ENCODE peak calls at places on chromosomes 11 and 22, in six cellular contexts. One of them, this sample, is unnamed.

GRCh38 chr11:23540101-23540561 is 679.9 kb upstream of the CCDC179 start:
- DNase-seq in COR-L47: peak; percentile 46
- DNase-seq in stimulated activated CD8-positive, alpha-beta memory T cell treated with anti-CD3 and anti-CD28 coated beads, Interleukin-15, amount 100 ng/mL, for 1 hour: no peak
- DNase-seq in posterior vena cava: no peak
- DNase-seq in astrocyte: peak; percentile 63
- DNase-seq in amniotic stem cell: no peak
- DNase-seq in this sample: no peak

GRCh38 chr11:10109836-10110235 is 184.2 kb downstream of the SBF2 start:
- DNase-seq in COR-L47: no peak
- DNase-seq in stimulated activated CD8-positive, alpha-beta memory T cell treated with anti-CD3 and anti-CD28 coated beads, Interleukin-15, amount 100 ng/mL, for 1 hour: no peak
- DNase-seq in posterior vena cava: no peak
- DNase-seq in astrocyte: peak; percentile 59
- DNase-seq in amniotic stem cell: no peak
- DNase-seq in this sample: peak; percentile 77

GRCh38 chr11:120243221-120243620 is 3.3 kb downstream of the POU2F3 start:
- DNase-seq in COR-L47: no peak
- DNase-seq in stimulated activated CD8-positive, alpha-beta memory T cell treated with anti-CD3 and anti-CD28 coated beads, Interleukin-15, amount 100 ng/mL, for 1 hour: no peak
- DNase-seq in posterior vena cava: no peak
- DNase-seq in astrocyte: no peak
- DNase-seq in amniotic stem cell: no peak
- DNase-seq in this sample: no peak

GRCh38 chr11:75463106-75463774 is 30.2 kb upstream of the KLHL35 start:
- DNase-seq in COR-L47: no peak
- DNase-seq in stimulated activated CD8-positive, alpha-beta memory T cell treated with anti-CD3 and anti-CD28 coated beads, Interleukin-15, amount 100 ng/mL, for 1 hour: no peak
- DNase-seq in posterior vena cava: no peak
- DNase-seq in astrocyte: no peak
- DNase-seq in amniotic stem cell: no peak
- DNase-seq in this sample: no peak

GRCh38 chr11:74650498-74650897 is 58.1 kb downstream of the POLD3 start:
- DNase-seq in COR-L47: no peak
- DNase-seq in stimulated activated CD8-positive, alpha-beta memory T cell treated with anti-CD3 and anti-CD28 coated beads, Interleukin-15, amount 100 ng/mL, for 1 hour: no peak
- DNase-seq in posterior vena cava: no peak
- DNase-seq in astrocyte: peak; percentile 79
- DNase-seq in amniotic stem cell: no peak
- DNase-seq in this sample: peak; percentile 76

GRCh38 chr11:93689166-93689734 is 27.8 kb downstream of the CEP295 start:
- DNase-seq in COR-L47: no peak
- DNase-seq in stimulated activated CD8-positive, alpha-beta memory T cell treated with anti-CD3 and anti-CD28 coated beads, Interleukin-15, amount 100 ng/mL, for 1 hour: no peak
- DNase-seq in posterior vena cava: no peak
- DNase-seq in astrocyte: no peak
- DNase-seq in amniotic stem cell: no peak
- DNase-seq in this sample: no peak

GRCh38 chr11:69567951-69568808 is 72.8 kb upstream of the CCND1 start:
- DNase-seq in COR-L47: no peak
- DNase-seq in stimulated activated CD8-positive, alpha-beta memory T cell treated with anti-CD3 and anti-CD28 coated beads, Interleukin-15, amount 100 ng/mL, for 1 hour: no peak
- DNase-seq in posterior vena cava: no peak
- DNase-seq in astrocyte: peak; percentile 3
- DNase-seq in amniotic stem cell: no peak
- DNase-seq in this sample: no peak

GRCh38 chr11:20007386-20007785 is 152.9 kb downstream of the DBX1 start:
- DNase-seq in COR-L47: no peak
- DNase-seq in stimulated activated CD8-positive, alpha-beta memory T cell treated with anti-CD3 and anti-CD28 coated beads, Interleukin-15, amount 100 ng/mL, for 1 hour: no peak
- DNase-seq in posterior vena cava: no peak
- DNase-seq in astrocyte: no peak
- DNase-seq in amniotic stem cell: no peak
- DNase-seq in this sample: no peak

GRCh38 chr11:87879118-87879517 is 296.1 kb downstream of the RAB38 start:
- DNase-seq in COR-L47: no peak
- DNase-seq in stimulated activated CD8-positive, alpha-beta memory T cell treated with anti-CD3 and anti-CD28 coated beads, Interleukin-15, amount 100 ng/mL, for 1 hour: no peak
- DNase-seq in posterior vena cava: no peak
- DNase-seq in astrocyte: no peak
- DNase-seq in amniotic stem cell: no peak
- DNase-seq in this sample: peak; percentile 3

GRCh38 chr11:119590651-119591308 is 138.2 kb downstream of the NECTIN1 start:
- DNase-seq in COR-L47: no peak
- DNase-seq in stimulated activated CD8-positive, alpha-beta memory T cell treated with anti-CD3 and anti-CD28 coated beads, Interleukin-15, amount 100 ng/mL, for 1 hour: no peak
- DNase-seq in posterior vena cava: no peak
- DNase-seq in astrocyte: peak; percentile 74
- DNase-seq in amniotic stem cell: no peak
- DNase-seq in this sample: no peak

GRCh38 chr22:20483771-20484170 is 11.8 kb downstream of the KLHL22 start:
- DNase-seq in COR-L47: no peak
- DNase-seq in stimulated activated CD8-positive, alpha-beta memory T cell treated with anti-CD3 and anti-CD28 coated beads, Interleukin-15, amount 100 ng/mL, for 1 hour: no peak
- DNase-seq in posterior vena cava: no peak
- DNase-seq in astrocyte: no peak
- DNase-seq in amniotic stem cell: no peak
- DNase-seq in this sample: no peak

GRCh38 chr22:47564158-47564450 is 801.7 kb downstream of the TBC1D22A start:
- DNase-seq in COR-L47: no peak
- DNase-seq in stimulated activated CD8-positive, alpha-beta memory T cell treated with anti-CD3 and anti-CD28 coated beads, Interleukin-15, amount 100 ng/mL, for 1 hour: no peak
- DNase-seq in posterior vena cava: no peak
- DNase-seq in astrocyte: no peak
- DNase-seq in amniotic stem cell: no peak
- DNase-seq in this sample: no peak

GRCh38 chr22:40040927-40041326 is 46.2 kb downstream of the FAM83F start:
- DNase-seq in COR-L47: peak; percentile 27
- DNase-seq in stimulated activated CD8-positive, alpha-beta memory T cell treated with anti-CD3 and anti-CD28 coated beads, Interleukin-15, amount 100 ng/mL, for 1 hour: no peak
- DNase-seq in posterior vena cava: peak; percentile 64
- DNase-seq in astrocyte: no peak
- DNase-seq in amniotic stem cell: no peak
- DNase-seq in this sample: no peak

GRCh38 chr22:46363611-46364321 is 28.3 kb downstream of the TRMU start:
- DNase-seq in COR-L47: no peak
- DNase-seq in stimulated activated CD8-positive, alpha-beta memory T cell treated with anti-CD3 and anti-CD28 coated beads, Interleukin-15, amount 100 ng/mL, for 1 hour: no peak
- DNase-seq in posterior vena cava: no peak
- DNase-seq in astrocyte: no peak
- DNase-seq in amniotic stem cell: no peak
- DNase-seq in this sample: no peak

GRCh38 chr11:77197626-77198320 is 69.7 kb downstream of the MYO7A start:
- DNase-seq in COR-L47: no peak
- DNase-seq in stimulated activated CD8-positive, alpha-beta memory T cell treated with anti-CD3 and anti-CD28 coated beads, Interleukin-15, amount 100 ng/mL, for 1 hour: no peak
- DNase-seq in posterior vena cava: peak; percentile 73
- DNase-seq in astrocyte: no peak
- DNase-seq in amniotic stem cell: no peak
- DNase-seq in this sample: no peak

GRCh38 chr11:104547996-104548661 is 350.1 kb downstream of the CASP12 start:
- DNase-seq in COR-L47: no peak
- DNase-seq in stimulated activated CD8-positive, alpha-beta memory T cell treated with anti-CD3 and anti-CD28 coated beads, Interleukin-15, amount 100 ng/mL, for 1 hour: no peak
- DNase-seq in posterior vena cava: no peak
- DNase-seq in astrocyte: peak; percentile 12
- DNase-seq in amniotic stem cell: no peak
- DNase-seq in this sample: no peak

GRCh38 chr22:48700566-48701295 is 1126.9 kb downstream of the BRD1 start:
- DNase-seq in COR-L47: no peak
- DNase-seq in stimulated activated CD8-positive, alpha-beta memory T cell treated with anti-CD3 and anti-CD28 coated beads, Interleukin-15, amount 100 ng/mL, for 1 hour: no peak
- DNase-seq in posterior vena cava: no peak
- DNase-seq in astrocyte: no peak
- DNase-seq in amniotic stem cell: no peak
- DNase-seq in this sample: no peak

GRCh38 chr11:69081180-69081579 is 32.4 kb downstream of the TPCN2 start:
- DNase-seq in COR-L47: no peak
- DNase-seq in stimulated activated CD8-positive, alpha-beta memory T cell treated with anti-CD3 and anti-CD28 coated beads, Interleukin-15, amount 100 ng/mL, for 1 hour: no peak
- DNase-seq in posterior vena cava: no peak
- DNase-seq in astrocyte: no peak
- DNase-seq in amniotic stem cell: no peak
- DNase-seq in this sample: no peak

GRCh38 chr22:37278261-37278660 is 4.0 kb upstream of the CYTH4 start:
- DNase-seq in COR-L47: no peak
- DNase-seq in stimulated activated CD8-positive, alpha-beta memory T cell treated with anti-CD3 and anti-CD28 coated beads, Interleukin-15, amount 100 ng/mL, for 1 hour: no peak
- DNase-seq in posterior vena cava: no peak
- DNase-seq in astrocyte: no peak
- DNase-seq in amniotic stem cell: no peak
- DNase-seq in this sample: no peak

GRCh38 chr11:12175694-12176241 is 65.4 kb downstream of the MICAL2 start:
- DNase-seq in COR-L47: no peak
- DNase-seq in stimulated activated CD8-positive, alpha-beta memory T cell treated with anti-CD3 and anti-CD28 coated beads, Interleukin-15, amount 100 ng/mL, for 1 hour: no peak
- DNase-seq in posterior vena cava: no peak
- DNase-seq in astrocyte: peak; percentile 97
- DNase-seq in amniotic stem cell: peak; percentile 68
- DNase-seq in this sample: no peak

This sample was measured in AG09319.